ENCODE peak calls at places on chromosome 21, in eight cellular contexts. R, T, Y, B, K, E, N and P are unnamed samples.

GRCh38 chr21:31172328-31172727 is 134.1 kb upstream of the KRTAP19-8 start:
- DNase-seq in E (no peak), T (no peak), R (no peak), K (no peak), N (no peak), Y (no peak), B (no peak), P (no peak)

GRCh38 chr21:43737158-43737950 is 18.4 kb downstream of the PDXK start:
- DNase-seq in R (no peak), B (no peak), Y (no peak), E (no peak), T (no peak), K (no peak), N (no peak), P (no peak)

GRCh38 chr21:25647632-25648031 is 8.6 kb downstream of the JAM2 start:
- DNase-seq in Y (no peak), T (no peak), R (no peak), N (no peak), K (no peak), B (no peak), E (no peak), P (no peak)

GRCh38 chr21:42263591-42264131 is 44.7 kb downstream of the ABCG1 start:
- DNase-seq in N (no peak), B (no peak), Y (no peak), R (no peak), T (no peak), K (no peak), E (no peak), P (no peak)

GRCh38 chr21:34176442-34176841 is 103.1 kb downstream of the MRPS6 start:
- DNase-seq in Y (no peak), T (no peak), R (no peak), E (no peak), N (no peak), K (no peak), B (no peak), P (no peak)

GRCh38 chr21:45226540-45227326 is 61.0 kb downstream of the POFUT2 start:
- DNase-seq in T (peak), E (no peak), N (no peak), K (no peak), Y (peak), B (no peak), R (no peak), P (no peak)

GRCh38 chr21:44532712-44533111 is 7.3 kb downstream of the KRTAP10-1 start:
- DNase-seq in E (no peak), T (no peak), R (no peak), N (no peak), B (no peak), K (no peak), Y (no peak), P (no peak)

GRCh38 chr21:41933259-41934079 is 20.3 kb downstream of the C2CD2 start:
- DNase-seq in E (no peak), R (no peak), K (no peak), N (peak), Y (no peak), B (no peak), T (peak), P (no peak)

GRCh38 chr21:28632718-28633408 is 359.8 kb downstream of the LTN1 start:
- DNase-seq in B (peak), K (no peak), T (peak), N (peak), Y (no peak), R (no peak), E (no peak), P (no peak)